ENCODE peak calls at places on chromosomes 6 and 20, in four cellular contexts. One of them, this sample, is unnamed.

GRCh38 chr6:142822383-142822782 is 122.6 kb downstream of the HIVEP2 start:
- DNase-seq in SK-N-SH: no peak
- DNase-seq in A549: no peak
- DNase-seq in activated naive CD4-positive, alpha-beta T cell treated with Interleukin-2 at 50 U/mL for 16 hours: no peak
- DNase-seq in this sample: no peak

GRCh38 chr6:31729515-31729978 is 448 bp upstream of the DDAH2 start:
- DNase-seq in SK-N-SH: peak
- DNase-seq in A549: peak
- DNase-seq in activated naive CD4-positive, alpha-beta T cell treated with Interleukin-2 at 50 U/mL for 16 hours: peak
- DNase-seq in this sample: peak

GRCh38 chr6:143504369-143504768 is 7.2 kb downstream of the FUCA2 start:
- DNase-seq in SK-N-SH: no peak
- DNase-seq in A549: no peak
- DNase-seq in activated naive CD4-positive, alpha-beta T cell treated with Interleukin-2 at 50 U/mL for 16 hours: no peak
- DNase-seq in this sample: no peak

GRCh38 chr6:44072959-44073611 is 54.2 kb downstream of the MRPL14 start:
- DNase-seq in A549: peak
- DNase-seq in activated naive CD4-positive, alpha-beta T cell treated with Interleukin-2 at 50 U/mL for 16 hours: peak
- DNase-seq in SK-N-SH: peak
- DNase-seq in this sample: peak

GRCh38 chr20:50216543-50217206 is 26.0 kb downstream of the CEBPB start:
- DNase-seq in activated naive CD4-positive, alpha-beta T cell treated with Interleukin-2 at 50 U/mL for 16 hours: no peak
- DNase-seq in A549: no peak
- DNase-seq in SK-N-SH: no peak
- DNase-seq in this sample: no peak

GRCh38 chr20:14334306-14334930 is 3.0 kb downstream of the FLRT3 start:
- DNase-seq in SK-N-SH: peak
- DNase-seq in A549: peak
- DNase-seq in activated naive CD4-positive, alpha-beta T cell treated with Interleukin-2 at 50 U/mL for 16 hours: no peak
- DNase-seq in this sample: no peak

GRCh38 chr6:90296346-90297123 is at the start of gene BACH2:
- DNase-seq in A549: peak
- DNase-seq in SK-N-SH: peak
- DNase-seq in activated naive CD4-positive, alpha-beta T cell treated with Interleukin-2 at 50 U/mL for 16 hours: peak
- DNase-seq in this sample: peak

GRCh38 chr6:96059586-96059985 is 43.8 kb downstream of the FUT9 start:
- DNase-seq in A549: no peak
- DNase-seq in SK-N-SH: no peak
- DNase-seq in activated naive CD4-positive, alpha-beta T cell treated with Interleukin-2 at 50 U/mL for 16 hours: no peak
- DNase-seq in this sample: no peak

GRCh38 chr6:15555101-15556038 is 107.5 kb downstream of the DTNBP1 start:
- DNase-seq in SK-N-SH: no peak
- DNase-seq in activated naive CD4-positive, alpha-beta T cell treated with Interleukin-2 at 50 U/mL for 16 hours: no peak
- DNase-seq in A549: no peak
- DNase-seq in this sample: no peak